ENCODE peak calls at places on chromosomes 1 and 21, in ten cellular contexts. N is Peyer's patch; E is stimulated activated CD8-positive, alpha-beta memory T cell treated with anti-CD3 and anti-CD28 coated beads, Interleukin-15, amount 100 ng/mL, for 24 hours; L is tibial nerve; D is EH; Q is left ventricle myocardium inferior; G is mucosa of descending colon; O is fibroblast of the aortic adventitia; R is NCI-H1694 treated with DMSO at 0.1 percent for 48 hours; J is germinal center. U is an unnamed sample.

GRCh38 chr1:176157995-176158394 is 49.1 kb downstream of the COP1 start:
- DNase-seq in D (peak), Q (no peak), R (no peak), L (no peak), G (no peak), J (no peak), E (no peak), N (no peak), O (no peak), U (no peak)

GRCh38 chr1:51569284-51570062 is 47.4 kb upstream of the OSBPL9 start:
- DNase-seq in D (peak), N (peak), E (no peak), L (no peak), G (no peak), J (peak), O (peak), R (peak), Q (no peak), U (peak)

GRCh38 chr1:189158155-189158554 is 1319.5 kb downstream of the BRINP3 start:
- DNase-seq in E (no peak), R (no peak), L (no peak), O (no peak), Q (no peak), G (no peak), D (no peak), N (no peak), J (no peak), U (no peak)

GRCh38 chr21:45431781-45432572 is 27.0 kb downstream of the COL18A1 start:
- DNase-seq in E (no peak), L (no peak), N (no peak), O (peak), J (no peak), R (no peak), D (no peak), Q (no peak), G (no peak), U (no peak)

GRCh38 chr1:217272385-217272784 is 358.5 kb downstream of the GPATCH2 start:
- DNase-seq in N (no peak), E (no peak), D (peak), L (no peak), Q (no peak), G (no peak), O (peak), J (no peak), R (no peak), U (no peak)

GRCh38 chr1:23101101-23101827 is 67.4 kb downstream of the LUZP1 start:
- DNase-seq in D (peak), E (no peak), J (no peak), R (no peak), Q (no peak), O (peak), L (no peak), N (no peak), G (no peak), U (no peak)

GRCh38 chr1:98221926-98222325 is 301.1 kb upstream of the DPYD start:
- DNase-seq in N (no peak), D (no peak), L (no peak), R (no peak), J (no peak), G (no peak), O (peak), Q (no peak), E (no peak), U (no peak)

GRCh38 chr1:116038679-116039078 is 62.4 kb downstream of the SLC22A15 start:
- DNase-seq in R (no peak), N (no peak), Q (no peak), O (no peak), E (no peak), J (no peak), G (no peak), D (no peak), L (no peak), U (no peak)

GRCh38 chr1:2003564-2004131 is at the start of gene CFAP74:
- DNase-seq in E (no peak), L (no peak), Q (no peak), G (no peak), N (no peak), D (peak), J (no peak), O (peak), R (no peak), U (no peak)

GRCh38 chr1:6420594-6421042 is 899 bp upstream of the HES2 start:
- DNase-seq in R (no peak), L (no peak), J (no peak), G (peak), E (no peak), Q (no peak), D (no peak), N (no peak), O (no peak), U (no peak)

GRCh38 chr1:1428174-1428573 is 7.1 kb upstream of the ANKRD65 start:
- DNase-seq in G (peak), E (no peak), Q (no peak), L (no peak), N (no peak), R (no peak), D (no peak), J (no peak), O (no peak), U (peak)

GRCh38 chr1:34929853-34930701 is 627 bp upstream of the DLGAP3 start:
- DNase-seq in J (no peak), D (no peak), L (no peak), Q (no peak), N (no peak), O (no peak), R (no peak), E (no peak), G (no peak), U (no peak)

GRCh38 chr1:92342401-92342800 is 43.5 kb downstream of the RPAP2 start:
- DNase-seq in Q (no peak), J (no peak), N (no peak), O (no peak), D (no peak), E (no peak), R (peak), G (no peak), L (no peak), U (no peak)

GRCh38 chr21:27450216-27450615 is 483.3 kb upstream of the ADAMTS5 start:
- DNase-seq in D (no peak), G (no peak), O (no peak), L (no peak), E (no peak), Q (no peak), R (no peak), J (no peak), N (no peak), U (no peak)

GRCh38 chr1:59243544-59243943 is 53.4 kb upstream of the FGGY start:
- DNase-seq in L (no peak), R (peak), E (no peak), O (no peak), J (no peak), D (no peak), N (no peak), G (no peak), Q (no peak), U (no peak)

GRCh38 chr1:206663832-206664652 is 20.7 kb upstream of the MAPKAPK2 start:
- DNase-seq in Q (peak), O (peak), N (peak), L (peak), R (peak), D (peak), G (no peak), E (peak), J (peak), U (peak)

GRCh38 chr1:202311880-202312635 is 29.7 kb downstream of the UBE2T start:
- DNase-seq in N (no peak), R (no peak), L (no peak), J (no peak), D (no peak), O (peak), Q (no peak), G (no peak), E (no peak), U (no peak)

GRCh38 chr21:45545691-45546531 is 3.7 kb upstream of the SLC19A1 start:
- DNase-seq in E (no peak), D (no peak), J (no peak), L (no peak), Q (peak), R (no peak), O (no peak), N (no peak), G (no peak), U (no peak)

GRCh38 chr1:30748699-30749401 is 8.7 kb downstream of the LAPTM5 start:
- DNase-seq in J (no peak), R (no peak), Q (no peak), O (no peak), E (no peak), G (no peak), D (no peak), L (no peak), N (no peak), U (no peak)

GRCh38 chr1:17581389-17582123 is 42.1 kb downstream of the ARHGEF10L start:
- DNase-seq in R (no peak), O (no peak), G (no peak), L (no peak), N (no peak), D (no peak), J (no peak), E (no peak), Q (no peak), U (peak)

GRCh38 chr1:20589331-20590312 is 725 bp downstream of the CDA start:
- DNase-seq in G (peak), E (no peak), L (no peak), N (no peak), J (no peak), O (peak), R (no peak), Q (peak), D (no peak), U (no peak)

GRCh38 chr1:111476761-111477309 is 3.1 kb downstream of the C1orf162 start:
- DNase-seq in G (no peak), Q (no peak), D (no peak), R (no peak), E (no peak), L (no peak), N (peak), J (peak), O (no peak), U (peak)

GRCh38 chr1:78490861-78491310 is at the start of gene PTGFR:
- DNase-seq in D (peak), R (no peak), L (peak), E (no peak), Q (peak), J (no peak), N (no peak), O (peak), G (no peak), U (no peak)